ENCODE peak calls at places on chromosomes 5 and 9, in four cellular contexts. G is omental fat pad, M is fibroblast of mammary gland, A is dorsolateral prefrontal cortex. S is an unnamed sample.
A peak's percentile ranks its signal among the peaks of the same experiment; 100 is the strongest.

GRCh38 chr5:10511741-10512640 is 51.9 kb upstream of the ANKRD33B start:
- DNase-seq in G (no peak), A (no peak), M (no peak), S (no peak)

GRCh38 chr9:126055386-126055785 is 271.2 kb upstream of the MVB12B start:
- DNase-seq in A (no peak), G (no peak), M (peak; percentile 14), S (peak; percentile 66)

GRCh38 chr9:138046641-138047301 is 169.2 kb downstream of the CACNA1B start:
- DNase-seq in A (peak; percentile 6), M (no peak), G (no peak), S (no peak)

GRCh38 chr5:133274597-133274935 is 222.8 kb downstream of the HSPA4 start:
- DNase-seq in A (no peak), G (no peak), M (peak; percentile 12), S (no peak)

GRCh38 chr9:385818-386398 is 171.2 kb downstream of the DOCK8 start:
- DNase-seq in M (peak; percentile 63), G (no peak), A (peak; percentile 65), S (peak; percentile 75)

GRCh38 chr5:53303105-53303504 is 177.3 kb upstream of the FST start:
- DNase-seq in M (peak; percentile 95), A (no peak), G (no peak), S (peak; percentile 94)

GRCh38 chr5:33891731-33892418 is at the start of gene ADAMTS12:
- DNase-seq in A (no peak), M (peak; percentile 76), G (no peak), S (peak; percentile 4)

GRCh38 chr5:102622244-102622643 is 123.4 kb upstream of the SLCO6A1 start:
- DNase-seq in M (peak; percentile 28), A (no peak), G (no peak), S (no peak)

GRCh38 chr9:136261686-136262430 is 16.2 kb upstream of the QSOX2 start:
- DNase-seq in G (no peak), M (no peak), A (no peak), S (no peak)

GRCh38 chr9:29625292-29625731 is 2052.0 kb upstream of the C9orf72 start:
- DNase-seq in M (peak; percentile 53), G (no peak), A (no peak), S (no peak)

GRCh38 chr5:32173394-32174010 is 617 bp downstream of the GOLPH3 start:
- DNase-seq in A (peak; percentile 70), M (peak; percentile 59), G (no peak), S (peak; percentile 65)

GRCh38 chr5:10103098-10103497 is 146.6 kb downstream of the ATPSCKMT start:
- DNase-seq in A (no peak), G (no peak), M (no peak), S (no peak)

GRCh38 chr9:19232830-19233194 is 2.3 kb downstream of the DENND4C start:
- DNase-seq in A (no peak), G (no peak), M (peak; percentile 57), S (no peak)

GRCh38 chr5:111976705-111977104 is 219.7 kb upstream of the NREP start:
- DNase-seq in M (peak; percentile 57), G (no peak), A (no peak), S (no peak)

GRCh38 chr9:107667269-107667681 is 177.7 kb upstream of the KLF4 start:
- DNase-seq in A (no peak), M (no peak), G (no peak), S (no peak)

GRCh38 chr5:56481147-56481997 is 248.2 kb upstream of the ANKRD55 start:
- DNase-seq in G (no peak), A (peak; percentile 12), M (peak; percentile 19), S (no peak)

GRCh38 chr9:104808030-104808614 is 44.2 kb downstream of the NIPSNAP3B start:
- DNase-seq in A (peak; percentile 30), G (no peak), M (peak; percentile 71), S (peak; percentile 33)

GRCh38 chr5:125120012-125120411 is 373.6 kb upstream of the ZNF608 start:
- DNase-seq in G (no peak), A (no peak), M (no peak), S (no peak)

GRCh38 chr9:116566677-116567488 is 120.2 kb upstream of the TRIM32 start:
- DNase-seq in A (no peak), G (no peak), M (peak; percentile 56), S (peak; percentile 37)

GRCh38 chr5:78591227-78591626 is 57.3 kb downstream of the LHFPL2 start:
- DNase-seq in M (peak; percentile 95), A (no peak), G (no peak), S (peak; percentile 85)

GRCh38 chr5:126477681-126478117 is 54.5 kb downstream of the GRAMD2B start:
- DNase-seq in A (no peak), G (no peak), M (peak; percentile 24), S (no peak)

GRCh38 chr9:136399176-136400037 is 563 bp downstream of the SNAPC4 start:
- DNase-seq in M (peak; percentile 23), A (no peak), G (no peak), S (peak; percentile 27)

GRCh38 chr9:93259490-93260289 is 75.8 kb downstream of the WNK2 start:
- DNase-seq in G (no peak), M (no peak), A (no peak), S (no peak)

GRCh38 chr9:106953166-106953565 is 90.2 kb downstream of the ZNF462 start:
- DNase-seq in G (no peak), A (no peak), M (peak; percentile 85), S (peak; percentile 31)

GRCh38 chr9:35615981-35616680 is 2.1 kb downstream of the CD72 start:
- DNase-seq in M (no peak), A (no peak), G (no peak), S (no peak)

GRCh38 chr5:66344544-66344943 is 200.4 kb downstream of the SREK1 start:
- DNase-seq in M (no peak), G (no peak), A (no peak), S (no peak)

GRCh38 chr9:137531099-137531765 is 19.0 kb downstream of the PNPLA7 start:
- DNase-seq in A (peak; percentile 50), G (no peak), M (no peak), S (no peak)

GRCh38 chr5:80269991-80270438 is 14.2 kb upstream of the SERINC5 start:
- DNase-seq in A (no peak), G (no peak), M (no peak), S (no peak)

GRCh38 chr5:42131081-42131480 is 206.0 kb downstream of the FBXO4 start:
- DNase-seq in G (no peak), A (no peak), M (no peak), S (no peak)

GRCh38 chr9:118578467-118578866 is 790.8 kb downstream of the BRINP1 start:
- DNase-seq in G (no peak), M (peak; percentile 78), A (no peak), S (peak; percentile 75)

GRCh38 chr9:134324359-134325095 is 1.7 kb upstream of the RXRA start:
- DNase-seq in G (no peak), A (no peak), M (peak; percentile 75), S (no peak)

GRCh38 chr5:143638654-143639053 is 173.3 kb upstream of the HMHB1 start:
- DNase-seq in G (no peak), M (no peak), A (no peak), S (no peak)

GRCh38 chr5:111229871-111230812 is 6.0 kb downstream of the CAMK4 start:
- DNase-seq in A (no peak), M (no peak), G (no peak), S (no peak)

GRCh38 chr5:133866160-133866902 is 102.1 kb downstream of the C5orf15 start:
- DNase-seq in A (no peak), G (no peak), M (no peak), S (no peak)

DNA sequence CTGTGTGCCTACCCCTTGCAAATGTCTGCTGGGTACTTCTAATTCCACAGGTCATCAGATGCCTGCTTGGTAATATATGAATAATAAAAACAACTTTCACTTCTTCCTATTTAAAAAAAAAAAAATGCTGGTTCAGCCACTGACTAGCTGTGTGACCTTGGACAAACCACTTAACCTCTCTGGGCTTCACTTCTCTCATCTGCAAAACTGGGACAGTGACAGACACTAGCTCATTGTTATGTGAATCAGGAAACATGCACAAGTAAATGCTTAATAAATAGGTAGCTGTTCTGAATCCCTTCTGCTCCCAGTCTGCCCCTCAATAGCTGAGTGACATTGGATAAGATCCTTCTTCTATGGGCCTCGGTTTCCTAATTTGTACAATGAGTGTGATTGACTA is 62.6 kb upstream of the HAND1 start:
- DNase-seq in G (no peak), M (no peak), A (no peak), S (no peak)
- TF ChIP-seq CTCF in G (no peak), M (no peak), A (no peak), S (no peak)

DNA sequence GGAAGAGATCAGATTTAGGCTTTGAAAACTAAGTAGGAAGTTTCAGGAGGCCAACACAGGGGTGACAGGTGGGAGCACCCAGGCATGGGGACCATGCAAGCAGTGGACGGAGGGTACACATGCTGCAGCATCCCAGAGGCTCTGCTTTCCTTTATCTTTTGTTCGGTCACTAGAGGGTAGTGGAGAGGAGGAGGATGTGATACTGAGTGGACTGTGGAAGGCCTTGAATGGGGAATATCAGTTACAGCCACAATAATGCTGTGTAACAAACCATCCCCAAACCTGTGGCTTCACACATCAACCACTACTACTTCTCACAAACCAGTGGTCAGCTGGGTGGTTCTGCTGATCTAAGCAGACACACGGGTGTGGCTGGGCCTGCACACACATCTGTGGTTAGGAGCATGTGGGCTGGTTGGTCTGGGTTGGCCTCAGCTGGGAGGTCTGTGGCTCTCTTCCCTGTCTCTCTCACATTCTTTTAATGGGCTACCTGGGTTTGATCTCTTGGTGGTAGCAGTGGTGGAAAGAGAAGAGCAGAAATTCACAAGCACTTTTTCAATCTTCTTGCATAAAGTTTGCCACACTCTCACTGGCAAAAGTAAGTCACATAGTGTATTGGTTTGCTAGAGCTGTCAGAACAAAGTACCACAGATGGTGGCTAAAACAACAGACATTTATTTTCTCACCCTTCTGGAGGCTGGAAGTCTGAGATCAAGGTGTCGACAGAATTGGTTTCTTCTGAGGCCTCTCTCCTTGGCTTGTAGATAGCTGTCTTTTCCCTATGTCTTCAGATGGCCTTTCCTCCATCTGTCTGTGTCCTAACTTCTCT is 238.7 kb downstream of the AGTPBP1 start:
- DNase-seq in M (no peak), G (no peak), A (no peak), S (no peak)
- TF ChIP-seq CTCF in M (no peak), G (no peak), A (no peak), S (no peak)

DNA sequence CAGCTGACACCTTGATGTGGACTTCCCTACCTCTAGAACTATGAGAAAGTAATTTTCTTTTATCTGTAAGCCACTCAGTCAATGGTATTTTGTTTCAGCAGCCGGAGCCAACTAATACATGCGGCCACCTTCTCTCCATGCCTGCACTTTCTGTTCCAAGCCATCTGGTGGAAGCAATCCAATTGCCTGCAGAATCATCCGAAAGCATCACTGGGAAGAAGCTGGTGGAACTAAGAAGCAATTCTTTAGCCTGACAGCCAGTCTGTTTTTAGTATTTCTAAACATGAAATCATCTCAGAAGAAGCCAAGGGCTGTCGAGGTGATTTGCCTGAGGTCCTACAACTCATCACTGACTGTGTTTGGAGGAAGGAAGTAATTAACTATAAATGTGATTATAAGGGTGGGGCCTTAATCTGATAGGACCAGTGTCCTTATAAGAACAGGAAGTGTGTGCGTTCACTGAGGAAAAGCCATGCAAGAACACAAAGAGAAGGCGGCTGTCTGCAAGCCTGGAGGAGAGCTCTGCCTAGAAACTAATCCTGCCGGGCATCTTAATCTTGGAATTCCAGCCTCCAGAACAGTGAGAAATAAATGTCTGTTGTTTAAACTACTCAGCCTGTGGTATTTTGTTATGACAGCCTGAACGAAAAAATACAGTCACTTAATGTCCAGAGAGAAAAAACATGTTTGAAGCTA is 49.1 kb downstream of the NXNL2 start:
- DNase-seq in A (no peak), M (peak; percentile 75), G (no peak), S (peak; percentile 55)
- TF ChIP-seq CTCF in A (no peak), M (no peak), G (no peak), S (no peak)

DNA sequence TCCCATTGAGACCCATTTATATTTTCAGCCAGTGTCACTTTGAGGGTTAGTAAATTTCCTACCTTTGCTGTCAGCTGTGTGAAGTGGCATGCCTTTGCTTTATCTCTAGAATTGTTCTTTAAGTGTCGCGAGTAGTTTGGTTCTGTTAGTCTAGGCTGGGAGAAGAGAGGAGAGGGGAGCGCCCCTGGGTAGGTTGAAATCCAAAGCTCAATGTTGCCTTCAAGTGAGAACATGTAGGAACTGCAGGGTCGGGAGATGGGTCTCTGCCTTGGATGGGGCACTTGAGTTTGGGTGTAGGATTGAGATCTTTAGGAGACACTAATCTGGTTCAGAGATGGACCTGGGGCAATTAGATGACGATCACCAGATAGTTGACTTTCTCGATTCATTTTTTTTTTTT is 46.3 kb downstream of the STC2 start:
- DNase-seq in M (no peak), G (no peak), A (no peak), S (peak; percentile 19)
- TF ChIP-seq CTCF in M (peak; percentile 32), G (no peak), A (no peak), S (peak; percentile 30)

S was measured in epithelial cell of esophagus.